ENCODE peak calls at places on chromosomes 12 and 14, in four cellular contexts. M is NB4, Q is HepG2, J is GM12878. A is an unnamed sample.

GRCh38 chr12:34217660-34218059 is 195.4 kb downstream of the ALG10 start:
- DNase-seq in M (no peak), Q (no peak), J (no peak), A (no peak)

GRCh38 chr12:67534671-67535070 is 113.9 kb upstream of the DYRK2 start:
- DNase-seq in M (no peak), Q (no peak), J (no peak), A (peak)

GRCh38 chr14:21494902-21495762 is 16.0 kb downstream of the METTL3 start:
- DNase-seq in M (peak), Q (no peak), J (no peak), A (no peak)

GRCh38 chr14:68598621-68599447 is 194.0 kb downstream of the ZFP36L1 start:
- DNase-seq in M (peak), Q (peak), J (no peak), A (peak)

GRCh38 chr12:75260316-75260715 is 50.7 kb upstream of the KCNC2 start:
- DNase-seq in M (peak), Q (no peak), J (no peak), A (no peak)

GRCh38 chr12:66066071-66066928 is 64.2 kb downstream of the LLPH start:
- DNase-seq in M (peak), Q (peak), J (peak), A (no peak)

GRCh38 chr14:62776300-62776699 is 269.0 kb downstream of the KCNH5 start:
- DNase-seq in M (no peak), Q (no peak), J (no peak), A (no peak)

GRCh38 chr12:118850244-118850825 is 131.0 kb upstream of the SRRM4 start:
- DNase-seq in M (peak), Q (peak), J (no peak), A (peak)

GRCh38 chr12:29783773-29784666 is at the start of gene TMTC1:
- DNase-seq in M (no peak), Q (no peak), J (no peak), A (no peak)

GRCh38 chr12:89225808-89226368 is 126.4 kb downstream of the DUSP6 start:
- DNase-seq in M (peak), Q (no peak), J (no peak), A (peak)

GRCh38 chr14:61872452-61872851 is 110.2 kb downstream of the SNAPC1 start:
- DNase-seq in M (peak), Q (no peak), J (peak), A (no peak)

DNA sequence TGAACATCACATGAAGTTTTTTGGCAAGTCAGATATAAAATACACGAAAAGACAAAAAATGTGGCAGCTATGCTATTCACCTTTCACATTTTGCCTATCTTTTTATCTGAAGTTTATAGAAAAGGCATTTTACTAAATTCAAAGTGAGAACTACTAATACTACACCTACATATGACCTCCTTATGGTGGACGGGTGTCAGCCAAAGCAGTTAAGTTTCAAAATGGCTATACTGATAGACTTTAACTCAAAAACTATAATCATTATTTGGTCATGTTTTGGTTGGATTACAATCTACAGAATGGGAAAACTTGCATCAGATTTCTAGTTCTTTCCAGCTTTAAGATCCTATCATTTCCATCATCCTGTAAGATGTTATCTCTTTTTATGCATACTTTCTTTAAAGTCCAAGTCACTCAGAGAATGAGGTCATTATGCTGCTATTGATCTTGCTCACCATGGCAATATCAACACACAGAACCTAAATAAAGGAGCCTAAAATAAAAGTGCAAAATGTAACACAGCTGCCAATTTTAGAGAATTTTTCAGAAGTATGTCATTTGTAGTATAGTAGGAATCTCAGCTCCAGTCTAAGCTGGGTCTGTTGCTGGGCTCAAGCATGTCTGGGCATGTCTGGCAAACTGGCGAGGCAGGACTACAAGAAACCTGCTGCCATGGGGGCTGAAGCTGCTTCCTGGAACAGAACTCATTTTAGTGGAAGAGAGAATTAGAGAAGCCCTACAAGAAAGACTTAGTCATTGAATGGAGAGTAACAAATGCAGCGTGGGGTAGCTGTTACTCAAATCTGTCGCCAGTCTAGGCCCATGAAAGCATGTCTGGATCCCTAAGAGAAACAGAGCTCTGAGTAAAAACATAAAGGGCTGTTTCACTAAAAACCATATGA is 7.6 kb upstream of the AEBP2 start:
- DNase-seq in M (no peak), Q (no peak), J (peak), A (no peak)
- TF ChIP-seq MYC in M (no peak), Q (no peak), J (no peak), A (no peak)

GRCh38 chr12:53065975-53066593 is 13.1 kb downstream of the SPRYD3 start:
- DNase-seq in M (peak), Q (peak), J (no peak), A (peak)

GRCh38 chr12:53067993-53068770 is 11.0 kb downstream of the SPRYD3 start:
- DNase-seq in M (no peak), Q (no peak), J (no peak), A (no peak)

GRCh38 chr12:53068811-53069585 is 10.2 kb downstream of the SPRYD3 start:
- DNase-seq in M (no peak), Q (no peak), J (no peak), A (no peak)

GRCh38 chr12:53066594-53066978 is 12.6 kb downstream of the SPRYD3 start:
- DNase-seq in M (no peak), Q (no peak), J (no peak), A (no peak)

DNA sequence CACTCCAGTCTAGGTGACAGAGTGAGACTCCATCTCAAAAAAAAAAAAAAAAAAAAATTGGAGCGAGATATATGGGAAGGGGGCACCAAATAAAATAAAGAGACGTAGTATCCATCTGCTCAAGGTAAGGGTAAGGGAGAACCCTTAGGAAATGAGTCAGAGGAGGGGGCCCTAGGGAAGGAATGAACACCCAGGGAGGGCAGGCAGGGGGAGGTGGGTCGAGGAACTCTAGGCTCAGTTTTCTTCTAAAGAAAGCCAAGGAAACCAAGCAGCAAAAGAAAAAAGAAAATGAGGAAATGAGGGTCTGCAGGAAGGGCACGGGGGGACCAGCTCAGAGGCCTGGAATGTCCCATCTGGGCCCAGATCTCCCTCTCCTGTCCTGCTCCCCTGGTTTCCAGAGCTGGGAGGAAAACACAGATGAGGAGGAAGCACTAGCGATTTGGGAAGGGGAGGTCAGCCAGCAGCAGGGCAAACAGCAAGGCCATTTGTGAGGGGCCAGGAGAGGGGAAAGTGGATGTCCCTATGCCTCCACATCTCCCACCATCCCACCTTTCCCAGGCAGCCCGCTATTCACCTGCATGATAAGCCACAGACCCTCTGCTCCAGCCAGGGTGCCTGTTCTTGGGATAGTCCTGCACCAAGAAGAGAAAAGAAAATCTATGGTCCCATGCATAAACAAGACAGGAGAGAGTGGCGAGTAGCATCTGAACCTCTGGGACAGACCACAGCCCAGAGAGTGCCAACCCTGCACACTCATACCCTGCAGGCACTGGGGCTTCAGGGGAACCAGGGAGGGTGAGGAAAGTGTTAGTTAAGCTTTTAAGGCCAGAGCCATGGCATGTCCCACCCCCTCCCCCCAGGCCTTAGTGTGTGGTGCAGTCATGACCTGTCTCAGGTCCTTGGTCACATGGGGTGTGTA is 11.9 kb downstream of the SPRYD3 start:
- DNase-seq in M (no peak), Q (no peak), J (no peak), A (no peak)
- TF ChIP-seq MYC in M (no peak), Q (no peak), J (no peak), A (no peak)

GRCh38 chr12:130641571-130642184 is 74.4 kb downstream of the RIMBP2 start:
- DNase-seq in M (no peak), Q (no peak), J (no peak), A (no peak)

GRCh38 chr12:130647814-130648213 is 68.3 kb downstream of the RIMBP2 start:
- DNase-seq in M (no peak), Q (no peak), J (no peak), A (no peak)

GRCh38 chr12:130646690-130647089 is 69.4 kb downstream of the RIMBP2 start:
- DNase-seq in M (no peak), Q (no peak), J (no peak), A (no peak)

GRCh38 chr12:130644124-130644523 is 72.0 kb downstream of the RIMBP2 start:
- DNase-seq in M (no peak), Q (no peak), J (no peak), A (no peak)

GRCh38 chr12:130644566-130644965 is 71.5 kb downstream of the RIMBP2 start:
- DNase-seq in M (no peak), Q (no peak), J (no peak), A (no peak)
- TF ChIP-seq MYC in M (no peak), Q (no peak), J (no peak), A (no peak)

GRCh38 chr12:107900588-107900987 is 126.1 kb downstream of the ASCL4 start:
- DNase-seq in M (no peak), Q (no peak), J (no peak), A (no peak)

GRCh38 chr12:107906719-107907118 is 132.2 kb downstream of the ASCL4 start:
- DNase-seq in M (peak), Q (no peak), J (no peak), A (no peak)

GRCh38 chr12:107903377-107904061 is 129.0 kb downstream of the ASCL4 start:
- DNase-seq in M (peak), Q (no peak), J (peak), A (peak)
- TF ChIP-seq MYC in M (peak), Q (no peak), J (peak), A (no peak)

DNA sequence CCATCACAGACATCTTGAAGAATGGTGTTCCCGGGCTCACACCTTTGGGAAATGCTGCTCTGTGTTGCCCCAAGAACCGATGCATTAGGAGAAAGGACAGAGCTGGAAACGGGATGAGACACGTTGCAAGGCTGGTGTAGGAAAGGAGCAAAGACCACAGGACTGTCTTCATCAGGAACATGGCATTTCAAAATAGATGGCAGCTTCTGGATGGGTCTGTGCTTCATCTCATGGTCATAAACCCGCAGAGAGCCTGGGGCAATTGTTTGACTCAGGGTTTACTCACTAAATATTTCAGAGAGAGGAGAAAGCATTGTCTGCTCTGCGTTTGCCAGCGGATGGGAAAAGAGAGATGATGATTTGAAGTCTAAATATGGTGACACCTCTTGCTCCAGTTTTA is 76.3 kb downstream of the CACNA1C start:
- DNase-seq in M (no peak), Q (no peak), J (no peak), A (no peak)
- TF ChIP-seq MYC in M (no peak), Q (no peak), J (no peak), A (no peak)

GRCh38 chr12:123839826-123840225 is 77.7 kb downstream of the DNAH10 start:
- DNase-seq in M (no peak), Q (peak), J (no peak), A (no peak)

GRCh38 chr12:123829561-123829960 is 67.5 kb downstream of the DNAH10 start:
- DNase-seq in M (no peak), Q (no peak), J (no peak), A (no peak)

GRCh38 chr12:123830675-123831074 is 68.6 kb downstream of the DNAH10 start:
- DNase-seq in M (no peak), Q (no peak), J (no peak), A (no peak)

GRCh38 chr12:123832052-123832451 is 70.0 kb downstream of the DNAH10 start:
- DNase-seq in M (no peak), Q (no peak), J (no peak), A (no peak)

DNA sequence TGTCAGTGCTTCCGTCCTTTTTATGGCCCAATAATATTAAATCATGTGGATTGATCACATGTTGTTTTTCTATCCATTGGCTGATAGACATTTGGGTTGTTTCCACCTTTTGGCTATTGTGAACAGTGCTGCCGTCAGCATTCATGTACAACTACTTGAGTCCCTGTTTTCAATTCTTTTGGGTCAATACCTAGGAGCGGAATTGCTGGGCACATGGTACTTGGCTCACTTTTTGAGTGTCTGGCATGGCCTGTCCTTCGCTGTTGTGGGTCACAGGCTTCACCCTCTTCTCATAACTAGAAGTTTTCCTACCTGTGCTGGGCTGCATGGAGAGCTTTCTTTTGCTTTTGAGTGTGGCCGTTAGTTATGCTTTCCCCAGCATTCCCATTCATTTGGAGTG is 72.7 kb downstream of the DNAH10 start:
- DNase-seq in M (no peak), Q (no peak), J (no peak), A (peak)
- TF ChIP-seq MYC in M (no peak), Q (no peak), J (no peak), A (no peak)

GRCh38 chr12:114241973-114242434 is 163.9 kb downstream of the TBX5 start:
- DNase-seq in M (peak), Q (no peak), J (peak), A (no peak)
- TF ChIP-seq MYC in M (no peak), Q (no peak), J (no peak), A (no peak)

GRCh38 chr12:21223930-21224329 is 92.9 kb downstream of the SLCO1B1 start:
- DNase-seq in M (no peak), Q (no peak), J (no peak), A (no peak)
- TF ChIP-seq MYC in M (no peak), Q (no peak), J (no peak), A (no peak)

DNA sequence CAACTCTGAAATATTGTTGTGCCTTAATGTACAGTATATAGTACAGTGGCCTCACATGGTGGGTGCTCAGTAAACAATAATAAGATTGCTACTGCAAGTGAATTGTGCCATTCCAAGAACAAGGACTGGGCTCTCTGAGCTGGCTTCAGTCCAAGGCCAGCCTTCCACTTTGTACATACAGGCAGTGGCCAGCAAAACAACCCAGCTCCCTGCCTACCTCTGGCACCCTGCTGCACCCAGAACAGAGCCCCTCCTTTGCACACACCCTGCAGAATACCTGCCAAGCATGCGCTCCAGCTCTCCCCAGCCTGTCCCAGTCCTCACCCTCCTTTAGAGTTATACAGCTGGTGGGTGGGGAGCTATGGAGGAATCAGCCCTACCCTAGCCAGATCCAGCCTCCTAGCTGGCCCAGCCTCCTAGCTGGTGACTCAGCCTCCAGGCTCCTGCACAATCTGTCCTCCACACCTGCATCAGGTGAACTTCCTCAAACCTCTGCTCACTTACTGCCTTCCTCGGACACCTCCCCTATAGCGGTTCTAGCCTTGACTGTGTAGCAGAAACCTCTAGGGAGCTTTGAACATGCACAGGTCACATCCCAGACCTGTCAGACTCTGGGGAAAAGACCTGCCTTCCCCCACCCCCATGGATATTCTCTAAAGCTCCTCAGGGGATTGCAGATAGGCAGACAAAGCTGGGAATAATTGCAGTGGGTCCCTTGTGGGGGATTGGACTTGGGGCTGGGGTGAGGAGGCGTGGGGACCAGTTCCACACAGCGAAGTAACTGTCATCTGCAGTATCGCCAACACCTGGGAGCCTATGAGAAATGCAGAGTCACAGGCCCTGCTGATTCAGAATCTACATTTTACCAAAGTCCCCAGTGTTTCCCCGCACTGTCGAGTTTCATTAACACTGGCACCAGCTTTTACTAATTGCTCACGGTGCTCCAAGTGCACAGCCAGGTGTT is 17.9 kb downstream of the ZDHHC22 start:
- DNase-seq in M (no peak), Q (no peak), J (no peak), A (no peak)
- TF ChIP-seq MYC in M (no peak), Q (no peak), J (no peak), A (no peak)

A was measured in A549.